ENCODE peak calls at places on chromosomes 4 and X, in five cellular contexts. A is H1, P is spleen, R is coronary artery, C is progenitor cell of endocrine pancreas. X is an unnamed sample.

GRCh38 chr4:66639361-66639760 is 905.9 kb downstream of the CENPC start:
- DNase-seq in A (no peak), R (no peak), C (no peak), P (no peak), X (no peak)

GRCh38 chrX:48793935-48794334 is 7.5 kb downstream of the GATA1 start:
- DNase-seq in R (no peak), A (no peak), P (no peak), C (no peak), X (no peak)

GRCh38 chr4:30614771-30615170 is 105.4 kb upstream of the PCDH7 start:
- DNase-seq in P (no peak), A (no peak), R (no peak), C (no peak), X (no peak)

GRCh38 chr4:27684501-27685077 is 823.9 kb downstream of the STIM2 start:
- DNase-seq in A (no peak), C (peak), R (no peak), P (no peak), X (peak)

GRCh38 chr4:185552254-185552653 is 16.9 kb upstream of the PDLIM3 start:
- DNase-seq in P (no peak), A (no peak), R (no peak), C (no peak), X (no peak)

GRCh38 chrX:74383611-74384010 is 37.7 kb upstream of the SLC16A2 start:
- DNase-seq in A (no peak), C (no peak), R (no peak), P (no peak), X (no peak)

GRCh38 chrX:112043997-112044396 is 38.6 kb downstream of the TRPC5 start:
- DNase-seq in C (no peak), P (no peak), A (no peak), R (no peak), X (peak)

GRCh38 chrX:19457662-19458061 is 57.6 kb downstream of the MAP3K15 start:
- DNase-seq in R (no peak), P (no peak), A (no peak), C (no peak), X (no peak)

GRCh38 chr4:39846135-39846534 is 131.6 kb downstream of the PDS5A start:
- DNase-seq in A (no peak), C (no peak), P (no peak), R (no peak), X (no peak)

GRCh38 chr4:98203406-98204235 is 57.6 kb upstream of the RAP1GDS1 start:
- DNase-seq in R (no peak), A (no peak), C (no peak), P (no peak), X (no peak)

GRCh38 chr4:145218251-145218650 is 37.9 kb upstream of the OTUD4 start:
- DNase-seq in C (no peak), P (no peak), R (no peak), A (no peak), X (no peak)

DNA sequence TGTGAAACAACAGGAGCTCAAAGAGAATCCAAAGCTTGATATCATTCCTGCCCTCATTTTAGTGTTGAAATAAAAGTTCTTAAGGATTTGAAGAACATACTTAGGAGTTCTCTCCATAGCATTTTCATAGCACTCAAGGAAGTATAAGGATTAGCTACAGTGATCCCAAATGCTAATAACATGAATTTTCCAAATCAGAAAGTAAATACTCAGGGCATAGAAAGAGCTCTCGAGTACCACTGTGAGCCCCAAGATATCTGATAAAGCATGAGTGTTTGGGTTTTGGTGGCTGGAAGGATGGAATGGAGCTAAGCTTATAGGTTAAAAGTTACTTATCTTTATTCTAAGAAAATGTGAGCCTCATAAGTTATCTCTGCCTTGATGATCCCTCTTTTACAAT is 584.9 kb downstream of the KCNIP4 start:
- DNase-seq in R (no peak), A (no peak), P (no peak), C (no peak), X (no peak)
- TF ChIP-seq CTCF in R (no peak), A (no peak), P (no peak), C (no peak), X (no peak)

DNA sequence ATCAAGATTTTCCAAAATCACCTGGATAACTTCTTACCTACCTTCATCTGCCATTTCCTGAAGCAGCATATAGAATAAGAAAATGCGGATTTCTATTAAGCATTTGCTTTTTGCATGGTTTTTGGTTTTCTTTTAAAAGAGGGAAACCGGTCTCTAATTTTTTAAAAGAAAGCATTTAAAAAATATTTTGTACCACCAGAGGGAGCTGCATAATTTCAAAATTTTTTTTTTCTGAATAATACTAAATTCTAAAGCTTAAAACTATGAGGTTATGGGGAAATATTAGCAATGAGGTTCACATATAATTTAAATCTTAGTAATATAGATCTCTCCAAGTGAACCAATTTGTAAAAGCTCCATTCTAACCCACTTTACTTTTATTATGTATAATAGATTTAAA is 137.7 kb upstream of the TENT5D start:
- DNase-seq in A (no peak), C (no peak), P (no peak), R (no peak), X (no peak)
- TF ChIP-seq CTCF in A (no peak), C (peak), P (no peak), R (no peak), X (no peak)

GRCh38 chrX:13252726-13253125 is 67.1 kb downstream of the ATXN3L start:
- DNase-seq in A (no peak), R (no peak), P (no peak), C (no peak), X (no peak)

GRCh38 chrX:13253223-13253622 is 66.6 kb downstream of the ATXN3L start:
- DNase-seq in A (no peak), C (no peak), P (no peak), R (no peak), X (no peak)

GRCh38 chrX:13254870-13255269 is 65.0 kb downstream of the ATXN3L start:
- DNase-seq in C (no peak), R (no peak), A (no peak), P (no peak), X (no peak)

GRCh38 chrX:13256562-13256961 is 63.3 kb downstream of the ATXN3L start:
- DNase-seq in R (no peak), P (no peak), A (no peak), C (no peak), X (no peak)

GRCh38 chrX:13254076-13254785 is 65.6 kb downstream of the ATXN3L start:
- DNase-seq in P (peak), R (no peak), A (no peak), C (no peak), X (no peak)
- TF ChIP-seq CTCF in P (no peak), R (no peak), A (no peak), C (no peak), X (peak)

GRCh38 chrX:30504309-30504708 is 73.3 kb downstream of the TASL start:
- DNase-seq in R (no peak), A (no peak), C (no peak), P (no peak), X (no peak)
- TF ChIP-seq CTCF in R (peak), A (no peak), C (peak), P (no peak), X (no peak)

GRCh38 chr4:128454281-128455075 is 166.9 kb upstream of the PGRMC2 start:
- DNase-seq in P (peak), C (peak), R (peak), A (peak), X (peak)
- TF ChIP-seq CTCF in P (peak), C (peak), R (peak), A (peak), X (peak)

GRCh38 chr4:114782842-114783595 is 184.4 kb downstream of the UGT8 start:
- DNase-seq in P (no peak), R (no peak), C (no peak), A (no peak), X (no peak)

GRCh38 chr4:114785570-114785969 is 187.0 kb downstream of the UGT8 start:
- DNase-seq in A (no peak), C (no peak), R (no peak), P (no peak), X (no peak)

GRCh38 chr4:114780205-114780604 is 181.6 kb downstream of the UGT8 start:
- DNase-seq in P (no peak), A (no peak), R (no peak), C (peak), X (no peak)
- TF ChIP-seq CTCF in P (peak), A (no peak), R (no peak), C (peak), X (peak)

DNA sequence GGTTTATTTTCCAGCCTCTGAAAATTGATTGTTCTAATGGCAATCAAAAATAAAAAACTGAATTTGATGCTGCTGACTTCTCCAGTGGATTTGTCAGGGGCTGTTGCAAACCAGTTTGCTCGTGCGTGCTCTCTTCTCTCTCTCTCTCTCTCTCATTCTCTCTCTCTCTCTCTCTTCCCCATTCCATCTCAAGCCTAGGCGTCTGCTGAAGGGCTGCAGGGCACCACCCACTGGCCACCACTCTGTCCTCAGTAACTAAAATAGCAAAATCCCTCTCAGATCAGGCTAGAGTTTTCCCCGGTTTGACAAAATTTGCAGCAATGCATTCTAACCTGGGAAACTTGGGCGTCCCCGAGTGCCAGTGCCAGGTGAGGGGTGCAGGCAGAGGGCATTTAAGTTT is 19.4 kb downstream of the NKX6-1 start:
- DNase-seq in R (no peak), C (no peak), A (no peak), P (no peak), X (no peak)
- TF ChIP-seq CTCF in R (no peak), C (peak), A (peak), P (no peak), X (peak)

DNA sequence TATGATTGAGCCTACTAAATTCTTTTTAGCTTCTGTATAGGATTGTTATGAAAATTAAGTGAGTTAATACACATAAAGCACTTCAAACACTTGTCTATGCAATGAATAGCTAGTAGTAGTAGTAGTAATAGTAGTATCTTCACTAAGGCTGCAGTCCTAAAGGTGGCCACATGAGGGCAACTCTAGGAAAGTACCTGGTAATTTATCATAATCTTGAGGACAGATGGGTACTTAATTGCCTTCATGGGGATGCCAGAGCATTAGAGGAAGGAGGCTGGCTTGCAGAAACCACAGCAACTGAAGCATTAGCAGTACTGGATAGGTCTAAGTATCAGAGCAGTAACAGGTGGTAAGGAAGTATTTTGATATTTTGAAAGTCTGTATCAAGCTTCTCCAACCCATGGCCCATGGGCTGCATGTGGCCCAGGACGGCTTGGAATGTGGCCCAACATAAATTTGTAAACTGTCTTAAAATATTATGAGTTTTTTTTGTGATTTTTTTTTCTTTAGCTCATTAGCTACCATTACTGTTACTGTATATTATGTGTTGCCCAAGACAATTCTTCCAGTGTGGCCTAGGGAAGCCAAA is 17.3 kb downstream of the NIPAL1 start:
- DNase-seq in P (no peak), A (no peak), R (no peak), C (no peak), X (no peak)
- TF ChIP-seq CTCF in P (peak), A (no peak), R (no peak), C (peak), X (peak)

DNA sequence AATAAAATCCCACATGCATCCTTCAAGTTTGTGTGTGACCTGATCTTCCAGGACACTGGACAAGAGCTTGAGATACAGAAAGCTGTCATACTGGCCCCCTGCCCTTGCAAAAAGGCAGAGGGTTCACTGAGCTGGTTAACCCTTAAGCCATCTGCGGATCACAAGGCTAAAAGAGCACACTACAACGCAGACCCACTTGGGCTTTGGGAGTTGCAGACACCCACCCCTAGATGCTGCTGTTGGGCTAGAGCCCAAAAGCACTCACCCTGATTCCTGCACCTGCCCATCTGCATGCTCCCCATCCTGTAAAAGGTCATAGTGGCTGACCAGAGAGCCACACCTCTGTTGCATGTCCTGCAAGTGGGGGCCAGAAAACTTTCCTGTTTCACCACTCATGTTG is 51.1 kb downstream of the TXK start:
- DNase-seq in A (no peak), C (no peak), R (no peak), P (no peak), X (no peak)
- TF ChIP-seq CTCF in A (peak), C (no peak), R (no peak), P (no peak), X (no peak)

GRCh38 chr4:88817740-88818139 is 120.1 kb upstream of the NAP1L5 start:
- DNase-seq in A (no peak), C (no peak), P (no peak), R (no peak), X (no peak)

GRCh38 chr4:88812976-88813375 is 115.3 kb upstream of the NAP1L5 start:
- DNase-seq in P (no peak), R (no peak), A (no peak), C (no peak), X (no peak)

GRCh38 chr4:88811904-88812303 is 114.3 kb upstream of the NAP1L5 start:
- DNase-seq in P (no peak), C (no peak), R (no peak), A (no peak), X (no peak)

GRCh38 chr4:88812420-88812819 is 114.8 kb upstream of the NAP1L5 start:
- DNase-seq in C (no peak), A (no peak), P (no peak), R (no peak), X (no peak)

GRCh38 chr4:88814043-88814617 is 116.5 kb upstream of the NAP1L5 start:
- DNase-seq in A (no peak), C (no peak), P (no peak), R (no peak), X (no peak)
- TF ChIP-seq CTCF in A (peak), C (peak), P (no peak), R (no peak), X (peak)

X was measured in epithelial cell of proximal tubule.